ENCODE peak calls at places on chromosome 11, in four cellular contexts. M, S, W and N are unnamed samples.

GRCh38 chr11:115911656-115912055 is 407.4 kb upstream of the CADM1 start:
- DNase-seq in W (no peak), S (no peak), M (no peak), N (no peak)

GRCh38 chr11:34223021-34223813 is 117.8 kb downstream of the NAT10 start:
- DNase-seq in S (no peak), W (no peak), M (peak; percentile 87), N (peak; percentile 90)

GRCh38 chr11:125162743-125163142 is 1.8 kb upstream of the PKNOX2 start:
- DNase-seq in M (no peak), W (no peak), S (no peak), N (no peak)

GRCh38 chr11:128726464-128727139 is 32.7 kb downstream of the FLI1 start:
- DNase-seq in S (no peak), M (no peak), W (no peak), N (peak; percentile 92)

GRCh38 chr11:45285289-45285828 is 782 bp downstream of the SYT13 start:
- DNase-seq in M (no peak), S (no peak), W (no peak), N (no peak)

GRCh38 chr11:7826316-7826715 is 29.6 kb upstream of the OR5P2 start:
- DNase-seq in W (no peak), S (no peak), M (no peak), N (no peak)

GRCh38 chr11:19444231-19444630 is 203.5 kb upstream of the E2F8 start:
- DNase-seq in M (no peak), S (no peak), W (no peak), N (peak; percentile 38)

GRCh38 chr11:128575956-128576340 is 11.4 kb downstream of the ETS1 start:
- DNase-seq in S (no peak), M (no peak), W (no peak), N (peak; percentile 93)

GRCh38 chr11:57072640-57073039 is 83.9 kb downstream of the OR5AK2 start:
- DNase-seq in M (peak; percentile 80), W (no peak), S (no peak), N (no peak)

GRCh38 chr11:96061730-96062524 is 138.0 kb upstream of the MTMR2 start:
- DNase-seq in M (no peak), S (no peak), W (no peak), N (no peak)

GRCh38 chr11:113240389-113240788 is 74.0 kb upstream of the TTC12 start:
- DNase-seq in S (no peak), W (no peak), M (no peak), N (no peak)

GRCh38 chr11:16981651-16982194 is 32.5 kb downstream of the PLEKHA7 start:
- DNase-seq in W (peak; percentile 40), M (peak; percentile 29), S (no peak), N (no peak)

GRCh38 chr11:124791626-124792341 is 8.4 kb downstream of the MSANTD2 start:
- DNase-seq in M (no peak), W (no peak), S (no peak), N (peak; percentile 3)

GRCh38 chr11:27914080-27914479 is 193.9 kb downstream of the KIF18A start:
- DNase-seq in S (no peak), W (no peak), M (no peak), N (no peak)

GRCh38 chr11:45246241-45246640 is 39.9 kb downstream of the SYT13 start:
- DNase-seq in S (no peak), M (no peak), W (no peak), N (no peak)

GRCh38 chr11:65456418-65456817 is 33.8 kb downstream of the NEAT1 start:
- DNase-seq in W (no peak), M (no peak), S (no peak), N (no peak)